ENCODE peak calls at places on chromosomes 1 and 21, in nine cellular contexts. Y is GM03348; D is choroid plexus epithelial cell; T is GM20000; C is stimulated activated CD4-positive, alpha-beta T cell treated with anti-CD3 and anti-CD28 coated beads, Interleukin-12 subunit alpha, Interleukin-12 subunit beta, amount 100 ng/mL, for 4 hours; V is stomach; G is GDM1; S is activated CD8-positive, alpha-beta memory T cell treated with anti-CD3 and anti-CD28 coated beads for 4 hours; B is foreskin keratinocyte. J is an unnamed sample.

GRCh38 chr1:183139281-183139942 is 46.7 kb upstream of the LAMC2 start:
- DNase-seq in Y (peak; percentile 55), D (peak; percentile 70), T (no peak), C (no peak), V (no peak), G (no peak), S (no peak), B (peak; percentile 56), J (no peak)

GRCh38 chr1:18077657-18078215 is 29.9 kb upstream of the IGSF21 start:
- DNase-seq in Y (no peak), D (no peak), T (no peak), C (no peak), V (no peak), G (no peak), S (no peak), B (no peak), J (no peak)

GRCh38 chr1:119974013-119974412 is 77.7 kb upstream of the ADAM30 start:
- DNase-seq in Y (no peak), D (no peak), T (no peak), C (no peak), V (no peak), G (no peak), S (no peak), B (peak; percentile 22), J (no peak)

GRCh38 chr1:229420224-229420623 is 13.7 kb downstream of the ACTA1 start:
- DNase-seq in Y (no peak), D (no peak), T (no peak), C (no peak), V (no peak), G (no peak), S (no peak), B (no peak), J (no peak)

GRCh38 chr1:36156329-36157114 is 562 bp downstream of the MAP7D1 start:
- DNase-seq in Y (peak; percentile 72), D (peak; percentile 59), T (peak; percentile 68), C (peak; percentile 59), V (peak; percentile 61), G (peak; percentile 67), S (no peak), B (no peak), J (peak; percentile 71)

GRCh38 chr1:156291226-156292061 is 4.0 kb downstream of the GLMP start:
- DNase-seq in Y (peak; percentile 91), D (peak; percentile 89), T (peak; percentile 73), C (no peak), V (peak; percentile 92), G (no peak), S (no peak), B (no peak), J (peak; percentile 62)

GRCh38 chr1:167995038-167995437 is 58.2 kb upstream of the MPC2 start:
- DNase-seq in Y (no peak), D (no peak), T (no peak), C (no peak), V (no peak), G (no peak), S (no peak), B (no peak), J (no peak)

GRCh38 chr1:212690816-212691403 is 8.7 kb downstream of the BATF3 start:
- DNase-seq in Y (no peak), D (no peak), T (no peak), C (no peak), V (no peak), G (no peak), S (no peak), B (no peak), J (no peak)

GRCh38 chr21:45072166-45072962 is 2.0 kb upstream of the ADARB1 start:
- DNase-seq in Y (no peak), D (no peak), T (no peak), C (no peak), V (no peak), G (no peak), S (no peak), B (no peak), J (no peak)

GRCh38 chr1:161089251-161089924 is at the start of gene NECTIN4:
- DNase-seq in Y (no peak), D (no peak), T (no peak), C (no peak), V (peak; percentile 87), G (no peak), S (no peak), B (no peak), J (no peak)

GRCh38 chr1:169590932-169591331 is 4.7 kb upstream of the F5 start:
- DNase-seq in Y (no peak), D (no peak), T (no peak), C (no peak), V (no peak), G (no peak), S (no peak), B (no peak), J (no peak)

GRCh38 chr1:116497660-116498059 is 73.2 kb downstream of the CD58 start:
- DNase-seq in Y (peak; percentile 38), D (peak; percentile 90), T (no peak), C (no peak), V (no peak), G (no peak), S (no peak), B (no peak), J (no peak)